ENCODE peak calls at places on chromosomes 1 and 21, in seven cellular contexts. C, O, K, P, J, W and I are unnamed samples.

GRCh38 chr1:232614811-232615210 is 15.1 kb downstream of the SIPA1L2 start:
- DNase-seq in C (no peak), O (no peak), K (no peak), P (no peak), J (no peak), W (no peak), I (no peak)

GRCh38 chr1:64489707-64490106 is 19.8 kb downstream of the CACHD1 start:
- DNase-seq in C (no peak), O (no peak), K (no peak), P (no peak), J (no peak), W (no peak), I (no peak)

GRCh38 chr1:180930687-180931086 is 18.0 kb downstream of the KIAA1614 start:
- DNase-seq in C (no peak), O (no peak), K (no peak), P (no peak), J (no peak), W (no peak), I (no peak)

GRCh38 chr1:53654216-53655210 is 84.5 kb downstream of the GLIS1 start:
- DNase-seq in C (no peak), O (no peak), K (no peak), P (no peak), J (no peak), W (peak), I (no peak)

GRCh38 chr21:34603002-34603709 is 11.8 kb downstream of the RCAN1 start:
- DNase-seq in C (peak), O (peak), K (peak), P (peak), J (peak), W (no peak), I (peak)

GRCh38 chr1:23555949-23556640 is 3.2 kb downstream of the ID3 start:
- DNase-seq in C (no peak), O (peak), K (no peak), P (no peak), J (peak), W (no peak), I (no peak)

GRCh38 chr1:48772221-48772620 is 4.5 kb downstream of the BEND5 start:
- DNase-seq in C (no peak), O (no peak), K (no peak), P (no peak), J (peak), W (no peak), I (no peak)

GRCh38 chr1:151255381-151255780 is 847 bp downstream of the PSMD4 start:
- DNase-seq in C (no peak), O (no peak), K (no peak), P (no peak), J (no peak), W (no peak), I (no peak)

GRCh38 chr1:81834921-81835698 is 34.4 kb downstream of the ADGRL2 start:
- DNase-seq in C (no peak), O (no peak), K (no peak), P (no peak), J (no peak), W (no peak), I (no peak)

GRCh38 chr1:96361961-96362360 is 359.6 kb upstream of the PTBP2 start:
- DNase-seq in C (no peak), O (no peak), K (no peak), P (no peak), J (no peak), W (no peak), I (no peak)

GRCh38 chr1:95073446-95073845 is 695 bp upstream of the ALG14 start:
- DNase-seq in C (no peak), O (no peak), K (no peak), P (no peak), J (no peak), W (no peak), I (no peak)

GRCh38 chr1:3865606-3866160 is 8.4 kb downstream of the DFFB start:
- DNase-seq in C (no peak), O (no peak), K (no peak), P (no peak), J (no peak), W (no peak), I (no peak)

GRCh38 chr1:84164567-84165021 is 20.5 kb downstream of the PRKACB start:
- DNase-seq in C (no peak), O (no peak), K (no peak), P (no peak), J (no peak), W (no peak), I (no peak)

GRCh38 chr1:84260852-84261518 is 40.5 kb upstream of the SAMD13 start:
- DNase-seq in C (no peak), O (no peak), K (no peak), P (no peak), J (no peak), W (no peak), I (no peak)

GRCh38 chr1:225700164-225700740 is 47.3 kb upstream of the ENAH start:
- DNase-seq in C (no peak), O (peak), K (no peak), P (no peak), J (no peak), W (peak), I (no peak)

GRCh38 chr1:54404939-54405880 is 984 bp downstream of the SSBP3 start:
- DNase-seq in C (no peak), O (no peak), K (peak), P (peak), J (peak), W (no peak), I (peak)

GRCh38 chr21:43970551-43970950 is 41.6 kb upstream of the TRAPPC10 start:
- DNase-seq in C (no peak), O (no peak), K (no peak), P (no peak), J (no peak), W (no peak), I (no peak)

GRCh38 chr1:116290085-116290670 is 82.9 kb upstream of the ATP1A1 start:
- DNase-seq in C (no peak), O (no peak), K (no peak), P (no peak), J (no peak), W (no peak), I (no peak)

GRCh38 chr1:93021539-93022134 is 57.4 kb upstream of the MTF2 start:
- DNase-seq in C (no peak), O (no peak), K (no peak), P (no peak), J (no peak), W (no peak), I (no peak)

GRCh38 chr1:117271959-117272358 is 61.2 kb upstream of the VTCN1 start:
- DNase-seq in C (no peak), O (no peak), K (no peak), P (no peak), J (no peak), W (no peak), I (no peak)